ENCODE peak calls at places on chromosome 9, in four cellular contexts. C is A549, L is body of pancreas, E is endothelial cell of umbilical vein. Y is an unnamed sample.

GRCh38 chr9:111728617-111729366 is 65.9 kb downstream of the SHOC1 start:
- DNase-seq in C (peak; percentile 41), E (peak; percentile 58), L (no peak), Y (no peak)

GRCh38 chr9:131667576-131667975 is 72.3 kb downstream of the RAPGEF1 start:
- DNase-seq in L (no peak), C (no peak), E (no peak), Y (no peak)

GRCh38 chr9:87892956-87893355 is 10.3 kb downstream of the SPATA31E1 start:
- DNase-seq in L (no peak), E (no peak), C (no peak), Y (no peak)

GRCh38 chr9:115614931-115615401 is 497.0 kb upstream of the TNC start:
- DNase-seq in L (no peak), E (no peak), C (no peak), Y (no peak)

GRCh38 chr9:111922324-111923013 is 25.9 kb downstream of the UGCG start:
- DNase-seq in L (no peak), C (no peak), E (no peak), Y (no peak)

GRCh38 chr9:107138261-107138992 is 144.7 kb upstream of the RAD23B start:
- DNase-seq in C (no peak), L (no peak), E (no peak), Y (no peak)

GRCh38 chr9:14766299-14766698 is 43.8 kb upstream of the CER1 start:
- DNase-seq in C (no peak), L (no peak), E (no peak), Y (no peak)

GRCh38 chr9:26012797-26013594 is 334.8 kb upstream of the TUSC1 start:
- DNase-seq in C (no peak), E (no peak), L (no peak), Y (no peak)

GRCh38 chr9:113756476-113757198 is 119.5 kb upstream of the ZNF618 start:
- DNase-seq in C (no peak), L (no peak), E (no peak), Y (no peak)

GRCh38 chr9:21443849-21444625 is 3.8 kb downstream of the IFNA1 start:
- DNase-seq in C (no peak), L (no peak), E (no peak), Y (no peak)

GRCh38 chr9:93123561-93124283 is 10.3 kb downstream of the NINJ1 start:
- DNase-seq in C (no peak), E (no peak), L (no peak), Y (no peak)

GRCh38 chr9:138117101-138117750 is 239.6 kb downstream of the CACNA1B start:
- DNase-seq in E (no peak), L (no peak), C (no peak), Y (peak; percentile 6)

GRCh38 chr9:78324682-78325081 is 27.8 kb downstream of the PSAT1 start:
- DNase-seq in E (no peak), L (no peak), C (no peak), Y (no peak)

GRCh38 chr9:133389562-133389961 is 13.4 kb downstream of the STKLD1 start:
- DNase-seq in L (no peak), C (no peak), E (no peak), Y (no peak)

GRCh38 chr9:17723656-17724055 is 144.8 kb downstream of the SH3GL2 start:
- DNase-seq in L (no peak), E (no peak), C (no peak), Y (no peak)

GRCh38 chr9:92245005-92245797 is 48.3 kb downstream of the IARS1 start:
- DNase-seq in E (no peak), L (no peak), C (no peak), Y (no peak)

GRCh38 chr9:81125446-81126092 is 563.8 kb downstream of the TLE1 start:
- DNase-seq in L (no peak), E (no peak), C (peak; percentile 20), Y (no peak)

GRCh38 chr9:79403495-79403894 is 168.3 kb upstream of the TLE4 start:
- DNase-seq in E (no peak), C (no peak), L (no peak), Y (no peak)

GRCh38 chr9:78121488-78121887 is 89.9 kb upstream of the GNAQ start:
- DNase-seq in L (peak; percentile 70), C (peak; percentile 21), E (peak; percentile 76), Y (peak; percentile 39)

GRCh38 chr9:113505963-113506624 is 42.6 kb downstream of the RGS3 start:
- DNase-seq in E (no peak), C (no peak), L (no peak), Y (no peak)

GRCh38 chr9:105088499-105088898 is 156.0 kb upstream of the SLC44A1 start:
- DNase-seq in E (no peak), C (no peak), L (no peak), Y (no peak)

GRCh38 chr9:95029251-95029650 is 288.3 kb downstream of the FANCC start:
- DNase-seq in L (no peak), C (no peak), E (no peak), Y (no peak)

GRCh38 chr9:77848897-77849296 is 182.7 kb downstream of the GNAQ start:
- DNase-seq in E (peak; percentile 80), L (peak; percentile 24), C (peak; percentile 47), Y (peak; percentile 37)

GRCh38 chr9:130729145-130729544 is 35.6 kb downstream of the EXOSC2 start:
- DNase-seq in L (no peak), C (no peak), E (no peak), Y (no peak)

GRCh38 chr9:99628843-99629242 is 192.8 kb upstream of the NR4A3 start:
- DNase-seq in L (no peak), C (no peak), E (no peak), Y (no peak)

GRCh38 chr9:137461663-137462395 is 2.7 kb upstream of the NSMF start:
- DNase-seq in C (peak; percentile 59), L (no peak), E (peak; percentile 40), Y (no peak)

GRCh38 chr9:85258229-85258628 is 483.5 kb downstream of the AGTPBP1 start:
- DNase-seq in E (no peak), C (no peak), L (no peak), Y (no peak)

GRCh38 chr9:27339661-27340295 is 42.8 kb upstream of the EQTN start:
- DNase-seq in L (no peak), E (no peak), C (no peak), Y (no peak)

GRCh38 chr9:33193818-33194217 is 26.7 kb upstream of the B4GALT1 start:
- DNase-seq in C (no peak), E (no peak), L (no peak), Y (no peak)

GRCh38 chr9:88716636-88717035 is 181.7 kb downstream of the NXNL2 start:
- DNase-seq in C (no peak), L (no peak), E (no peak), Y (no peak)

GRCh38 chr9:110031511-110032173 is 176.3 kb downstream of the C9orf152 start:
- DNase-seq in E (peak; percentile 82), C (peak; percentile 34), L (no peak), Y (no peak)

GRCh38 chr9:124030969-124031451 is 19.4 kb downstream of the LHX2 start:
- DNase-seq in E (no peak), C (no peak), L (no peak), Y (no peak)

GRCh38 chr9:111582888-111583287 is 16.6 kb downstream of the PTGR1 start:
- DNase-seq in L (no peak), C (no peak), E (no peak), Y (peak; percentile 31)

GRCh38 chr9:126617740-126618133 is 4.0 kb downstream of the LMX1B start:
- DNase-seq in E (no peak), L (no peak), C (no peak), Y (no peak)

GRCh38 chr9:132782106-132782505 is 96.0 kb downstream of the AK8 start:
- DNase-seq in C (no peak), L (no peak), E (no peak), Y (no peak)

GRCh38 chr9:4994166-4994890 is 9.3 kb downstream of the JAK2 start:
- DNase-seq in L (no peak), C (no peak), E (no peak), Y (no peak)
- TF ChIP-seq POLR2A in L (no peak), C (no peak), E (no peak), Y (no peak)

GRCh38 chr9:72315089-72315509 is 49.9 kb downstream of the ZFAND5 start:
- DNase-seq in L (peak; percentile 44), E (peak; percentile 26), C (peak; percentile 24), Y (peak; percentile 55)
- TF ChIP-seq CTCF in L (no peak), E (no peak), C (no peak), Y (no peak)

DNA sequence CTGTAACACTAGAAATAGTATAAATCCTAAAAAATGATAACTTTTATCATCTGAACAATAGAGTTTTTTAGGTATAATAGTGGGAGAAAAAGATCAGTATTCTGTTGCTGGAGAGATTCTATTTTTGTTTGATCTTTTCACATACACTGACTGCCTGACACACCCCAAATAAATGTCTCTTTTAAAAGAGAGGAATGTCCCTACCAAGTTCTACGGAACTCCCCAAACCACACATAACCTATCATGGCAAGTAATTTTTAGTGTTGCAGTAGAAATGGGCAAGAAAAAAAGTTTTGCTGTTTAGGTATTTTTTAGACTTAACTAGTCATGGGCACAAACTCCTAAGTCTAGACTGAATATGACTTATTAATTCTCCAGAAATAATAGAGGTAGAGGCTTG is 139.1 kb downstream of the ELAVL2 start:
- DNase-seq in L (no peak), C (no peak), E (no peak), Y (no peak)
- H3K4me1 ChIP-seq in L (no peaks in the 10 kb centered on the region), C (no peaks in the 10 kb centered on the region), E (peaks cover 18% of the 10 kb centered on the region), Y (no peaks in the 10 kb centered on the region)

DNA sequence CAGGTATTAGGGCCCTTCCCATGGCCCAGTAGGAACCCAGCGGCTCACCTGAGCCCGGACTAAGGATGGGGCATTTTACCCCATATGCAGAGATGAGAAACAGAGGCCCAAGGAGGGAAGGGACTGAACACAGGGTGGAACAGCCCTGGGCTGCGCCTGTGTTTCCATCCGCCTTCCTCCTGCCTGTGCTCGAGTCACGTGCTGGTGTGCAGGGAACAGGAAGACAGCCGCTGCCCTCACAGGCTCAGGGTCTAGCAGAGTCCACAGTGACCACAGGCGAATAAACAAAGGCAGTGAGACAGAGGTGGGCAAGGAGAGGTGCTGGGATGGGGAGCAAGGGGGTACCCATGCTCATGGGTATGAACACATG is 129.4 kb downstream of the C9orf50 start:
- DNase-seq in L (peak; percentile 52), C (no peak), E (peak; percentile 30), Y (no peak)
- TF ChIP-seq POLR2A in L (no peak), C (no peak), E (no peak), Y (no peak)

GRCh38 chr9:76185432-76185831 is 208.8 kb downstream of the RFK start:
- DNase-seq in L (no peak), C (no peak), E (no peak), Y (no peak)

GRCh38 chr9:76181781-76182180 is 212.4 kb downstream of the RFK start:
- DNase-seq in L (no peak), C (no peak), E (no peak), Y (no peak)

GRCh38 chr9:76177924-76178323 is 216.3 kb downstream of the RFK start:
- DNase-seq in E (no peak), C (no peak), L (no peak), Y (no peak)

GRCh38 chr9:76180541-76180940 is 213.7 kb downstream of the RFK start:
- DNase-seq in C (no peak), L (no peak), E (no peak), Y (no peak)

GRCh38 chr9:76181020-76181641 is 213.1 kb downstream of the RFK start:
- DNase-seq in L (no peak), C (peak; percentile 12), E (no peak), Y (no peak)
- TF ChIP-seq CTCF in L (no peak), C (no peak), E (no peak), Y (no peak)